ENCODE peak calls at places on chromosome 21, in five cellular contexts. R, K, P, Q and V are unnamed samples.

GRCh38 chr21:46083271-46084040 is 14.5 kb upstream of the COL6A2 start:
- DNase-seq in R (no peak), K (no peak), P (no peak), Q (no peak), V (no peak)

GRCh38 chr21:45559216-45560105 is 17.2 kb upstream of the SLC19A1 start:
- DNase-seq in R (no peak), K (no peak), P (no peak), Q (no peak), V (no peak)

GRCh38 chr21:42781150-42781980 is 98.0 kb downstream of the WDR4 start:
- DNase-seq in R (no peak), K (no peak), P (peak), Q (no peak), V (no peak)

GRCh38 chr21:15543473-15543872 is 186.3 kb upstream of the USP25 start:
- DNase-seq in R (no peak), K (no peak), P (peak), Q (no peak), V (no peak)

GRCh38 chr21:31326478-31327247 is 17.4 kb downstream of the TIAM1 start:
- DNase-seq in R (peak), K (no peak), P (peak), Q (peak), V (peak)

GRCh38 chr21:30981403-30981802 is 56.9 kb downstream of the KRTAP19-8 start:
- DNase-seq in R (no peak), K (no peak), P (no peak), Q (no peak), V (no peak)

GRCh38 chr21:41322496-41323382 is 6.1 kb downstream of the FAM3B start:
- DNase-seq in R (no peak), K (no peak), P (no peak), Q (no peak), V (no peak)

GRCh38 chr21:28644762-28645161 is 347.9 kb downstream of the LTN1 start:
- DNase-seq in R (peak), K (no peak), P (no peak), Q (no peak), V (no peak)

GRCh38 chr21:46564391-46564790 is 40.5 kb downstream of the S100B start:
- DNase-seq in R (peak), K (no peak), P (no peak), Q (no peak), V (no peak)

GRCh38 chr21:33428669-33429068 is 25.5 kb downstream of the IFNGR2 start:
- DNase-seq in R (peak), K (no peak), P (no peak), Q (no peak), V (no peak)

GRCh38 chr21:43812139-43812821 is 22.9 kb downstream of the RRP1 start:
- DNase-seq in R (no peak), K (no peak), P (no peak), Q (no peak), V (no peak)

GRCh38 chr21:37463083-37463780 is 96.7 kb downstream of the DYRK1A start:
- DNase-seq in R (peak), K (no peak), P (peak), Q (no peak), V (peak)

GRCh38 chr21:37227071-37228002 is 39.8 kb downstream of the VPS26C start:
- DNase-seq in R (no peak), K (no peak), P (no peak), Q (no peak), V (no peak)

GRCh38 chr21:14545906-14546480 is at the start of gene SAMSN1:
- DNase-seq in R (peak), K (peak), P (peak), Q (peak), V (peak)

GRCh38 chr21:42796327-42797062 is 82.8 kb downstream of the WDR4 start:
- DNase-seq in R (no peak), K (no peak), P (no peak), Q (no peak), V (no peak)

GRCh38 chr21:42455196-42455595 is 40.8 kb downstream of the RSPH1 start:
- DNase-seq in R (no peak), K (no peak), P (no peak), Q (no peak), V (no peak)

GRCh38 chr21:33360871-33361602 is 36.3 kb downstream of the IFNAR1 start:
- DNase-seq in R (peak), K (peak), P (peak), Q (peak), V (peak)

GRCh38 chr21:29470397-29470796 is 171.7 kb downstream of the BACH1 start:
- DNase-seq in R (no peak), K (no peak), P (no peak), Q (no peak), V (no peak)

GRCh38 chr21:44357064-44357837 is 3.8 kb downstream of the TRPM2 start:
- DNase-seq in R (no peak), K (no peak), P (no peak), Q (no peak), V (no peak)

GRCh38 chr21:46152939-46153258 is 2.5 kb downstream of the FTCD start:
- DNase-seq in R (no peak), K (no peak), P (no peak), Q (no peak), V (no peak)

GRCh38 chr21:43659136-43660000 is at the start of the genes HSF2BP and RRP1B:
- DNase-seq in R (peak), K (peak), P (peak), Q (peak), V (peak)

GRCh38 chr21:35547946-35548774 is 499.1 kb upstream of the RUNX1 start:
- DNase-seq in R (no peak), K (no peak), P (no peak), Q (no peak), V (no peak)

GRCh38 chr21:36203603-36203889 is 46.9 kb downstream of the DOP1B start:
- DNase-seq in R (peak), K (no peak), P (peak), Q (peak), V (no peak)

GRCh38 chr21:27275294-27275927 is 308.5 kb upstream of the ADAMTS5 start:
- DNase-seq in R (peak), K (no peak), P (peak), Q (no peak), V (peak)

GRCh38 chr21:36030581-36031189 is 29.6 kb downstream of the SETD4 start:
- DNase-seq in R (peak), K (no peak), P (peak), Q (no peak), V (peak)

GRCh38 chr21:44988607-44989537 is 49.0 kb downstream of the SLX9 start:
- DNase-seq in R (no peak), K (no peak), P (no peak), Q (no peak), V (no peak)

GRCh38 chr21:37006521-37007291 is at the start of gene RIPPLY3:
- DNase-seq in R (peak), K (no peak), P (peak), Q (peak), V (no peak)

GRCh38 chr21:17660862-17661261 is 48.2 kb upstream of the BTG3 start:
- DNase-seq in R (no peak), K (no peak), P (no peak), Q (no peak), V (no peak)

GRCh38 chr21:38311091-38311490 is 54.3 kb downstream of the KCNJ15 start:
- DNase-seq in R (no peak), K (no peak), P (no peak), Q (no peak), V (no peak)

GRCh38 chr21:19368944-19369343 is 965.4 kb upstream of the TMPRSS15 start:
- DNase-seq in R (no peak), K (no peak), P (no peak), Q (no peak), V (no peak)

GRCh38 chr21:44592446-44593365 is at the start of gene KRTAP10-6:
- DNase-seq in R (no peak), K (no peak), P (no peak), Q (no peak), V (no peak)